ENCODE peak calls at places on chromosome 15, in five cellular contexts. One of them, this sample, is unnamed.

GRCh38 chr15:77892335-77892734 is 185.2 kb downstream of the TBC1D2B start:
- DNase-seq in osteoblast: peak; percentile 51
- DNase-seq in prostate gland: no peak
- DNase-seq in PC-9: no peak
- DNase-seq in upper lobe of right lung: no peak
- DNase-seq in this sample: peak; percentile 8

GRCh38 chr15:54850101-54850500 is 346.6 kb downstream of the RSL24D1 start:
- DNase-seq in osteoblast: no peak
- DNase-seq in prostate gland: no peak
- DNase-seq in PC-9: no peak
- DNase-seq in upper lobe of right lung: no peak
- DNase-seq in this sample: no peak

GRCh38 chr15:89171136-89172072 is 50.0 kb downstream of the RLBP1 start:
- DNase-seq in osteoblast: peak; percentile 84
- DNase-seq in prostate gland: no peak
- DNase-seq in PC-9: peak; percentile 52
- DNase-seq in upper lobe of right lung: no peak
- DNase-seq in this sample: no peak

GRCh38 chr15:36791849-36792618 is 212.6 kb downstream of the CDIN1 start:
- DNase-seq in osteoblast: no peak
- DNase-seq in prostate gland: no peak
- DNase-seq in PC-9: no peak
- DNase-seq in upper lobe of right lung: no peak
- DNase-seq in this sample: no peak

GRCh38 chr15:91946075-91946474 is 92.6 kb downstream of the SLCO3A1 start:
- DNase-seq in osteoblast: no peak
- DNase-seq in prostate gland: no peak
- DNase-seq in PC-9: peak; percentile 12
- DNase-seq in upper lobe of right lung: no peak
- DNase-seq in this sample: no peak

GRCh38 chr15:79418693-79419279 is 13.3 kb upstream of the MINAR1 start:
- DNase-seq in osteoblast: no peak
- DNase-seq in prostate gland: no peak
- DNase-seq in PC-9: no peak
- DNase-seq in upper lobe of right lung: no peak
- DNase-seq in this sample: no peak

GRCh38 chr15:82081904-82082810 is 36.3 kb upstream of the MEX3B start:
- DNase-seq in osteoblast: peak; percentile 94
- DNase-seq in prostate gland: no peak
- DNase-seq in PC-9: no peak
- DNase-seq in upper lobe of right lung: no peak
- DNase-seq in this sample: no peak

GRCh38 chr15:60128710-60129109 is 124.6 kb downstream of the FOXB1 start:
- DNase-seq in osteoblast: no peak
- DNase-seq in prostate gland: no peak
- DNase-seq in PC-9: no peak
- DNase-seq in upper lobe of right lung: no peak
- DNase-seq in this sample: no peak

GRCh38 chr15:40054746-40055575 is 16.0 kb upstream of the SRP14 start:
- DNase-seq in osteoblast: peak; percentile 91
- DNase-seq in prostate gland: no peak
- DNase-seq in PC-9: peak; percentile 94
- DNase-seq in upper lobe of right lung: no peak
- DNase-seq in this sample: peak; percentile 43

GRCh38 chr15:68504721-68505090 is 72.7 kb upstream of the ITGA11 start:
- DNase-seq in osteoblast: peak; percentile 19
- DNase-seq in prostate gland: no peak
- DNase-seq in PC-9: no peak
- DNase-seq in upper lobe of right lung: no peak
- DNase-seq in this sample: no peak

GRCh38 chr15:29054171-29055045 is 168.6 kb downstream of the APBA2 start:
- DNase-seq in osteoblast: no peak
- DNase-seq in prostate gland: no peak
- DNase-seq in PC-9: no peak
- DNase-seq in upper lobe of right lung: peak; percentile 59
- DNase-seq in this sample: no peak

GRCh38 chr15:52558196-52558595 is 10.6 kb downstream of the ARPP19 start:
- DNase-seq in osteoblast: no peak
- DNase-seq in prostate gland: no peak
- DNase-seq in PC-9: no peak
- DNase-seq in upper lobe of right lung: no peak
- DNase-seq in this sample: no peak

GRCh38 chr15:91974321-91974720 is 120.8 kb downstream of the SLCO3A1 start:
- DNase-seq in osteoblast: no peak
- DNase-seq in prostate gland: no peak
- DNase-seq in PC-9: peak; percentile 71
- DNase-seq in upper lobe of right lung: no peak
- DNase-seq in this sample: no peak

GRCh38 chr15:36912311-36912712 is 188.0 kb downstream of the MEIS2 start:
- DNase-seq in osteoblast: peak; percentile 61
- DNase-seq in prostate gland: no peak
- DNase-seq in PC-9: no peak
- DNase-seq in upper lobe of right lung: no peak
- DNase-seq in this sample: no peak

GRCh38 chr15:76994971-76995945 is at the start of gene PSTPIP1:
- DNase-seq in osteoblast: peak; percentile 71
- DNase-seq in prostate gland: no peak
- DNase-seq in PC-9: no peak
- DNase-seq in upper lobe of right lung: peak; percentile 72
- DNase-seq in this sample: peak; percentile 85

GRCh38 chr15:63352808-63353207 is 28.8 kb downstream of the CA12 start:
- DNase-seq in osteoblast: no peak
- DNase-seq in prostate gland: no peak
- DNase-seq in PC-9: no peak
- DNase-seq in upper lobe of right lung: no peak
- DNase-seq in this sample: no peak

GRCh38 chr15:59434481-59434880 is 3.5 kb upstream of the FAM81A start:
- DNase-seq in osteoblast: peak; percentile 67
- DNase-seq in prostate gland: no peak
- DNase-seq in PC-9: no peak
- DNase-seq in upper lobe of right lung: no peak
- DNase-seq in this sample: no peak

GRCh38 chr15:63340353-63340752 is 41.3 kb downstream of the CA12 start:
- DNase-seq in osteoblast: no peak
- DNase-seq in prostate gland: no peak
- DNase-seq in PC-9: no peak
- DNase-seq in upper lobe of right lung: no peak
- DNase-seq in this sample: no peak

GRCh38 chr15:85333132-85333831 is 47.1 kb upstream of the AKAP13 start:
- DNase-seq in osteoblast: peak; percentile 92
- DNase-seq in prostate gland: no peak
- DNase-seq in PC-9: no peak
- DNase-seq in upper lobe of right lung: no peak
- DNase-seq in this sample: no peak

GRCh38 chr15:85329561-85330421 is 50.6 kb upstream of the AKAP13 start:
- DNase-seq in osteoblast: peak; percentile 63
- DNase-seq in prostate gland: no peak
- DNase-seq in PC-9: no peak
- DNase-seq in upper lobe of right lung: no peak
- DNase-seq in this sample: peak; percentile 68

GRCh38 chr15:85331666-85332261 is 48.6 kb upstream of the AKAP13 start:
- DNase-seq in osteoblast: no peak
- DNase-seq in prostate gland: no peak
- DNase-seq in PC-9: no peak
- DNase-seq in upper lobe of right lung: no peak
- DNase-seq in this sample: no peak

GRCh38 chr15:85334241-85334640 is 46.2 kb upstream of the AKAP13 start:
- DNase-seq in osteoblast: no peak
- DNase-seq in prostate gland: no peak
- DNase-seq in PC-9: no peak
- DNase-seq in upper lobe of right lung: no peak
- DNase-seq in this sample: no peak

GRCh38 chr15:85330941-85331588 is 49.3 kb upstream of the AKAP13 start:
- DNase-seq in osteoblast: peak; percentile 73
- DNase-seq in prostate gland: peak; percentile 92
- DNase-seq in PC-9: peak; percentile 78
- DNase-seq in upper lobe of right lung: peak; percentile 95
- DNase-seq in this sample: peak; percentile 89
- H3K4me3 ChIP-seq in osteoblast: no peak overlapping the region
- H3K4me3 ChIP-seq in prostate gland: no peak overlapping the region
- H3K4me3 ChIP-seq in PC-9: no peak overlapping the region
- H3K4me3 ChIP-seq in upper lobe of right lung: peak overlapping the region; percentile 20
- H3K4me3 ChIP-seq in this sample: no peak overlapping the region

GRCh38 chr15:67104453-67104852 is 39.1 kb downstream of the SMAD3 start:
- DNase-seq in osteoblast: no peak
- DNase-seq in prostate gland: no peak
- DNase-seq in PC-9: no peak
- DNase-seq in upper lobe of right lung: no peak
- DNase-seq in this sample: no peak
- H3K4me1 ChIP-seq in osteoblast: peaks cover 88% of the 10 kb centered on the region
- H3K4me1 ChIP-seq in prostate gland: peaks cover 21% of the 10 kb centered on the region
- H3K4me1 ChIP-seq in PC-9: peaks cover 66% of the 10 kb centered on the region
- H3K4me1 ChIP-seq in upper lobe of right lung: peaks cover 78% of the 10 kb centered on the region
- H3K4me1 ChIP-seq in this sample: peaks cover 50% of the 10 kb centered on the region

DNA sequence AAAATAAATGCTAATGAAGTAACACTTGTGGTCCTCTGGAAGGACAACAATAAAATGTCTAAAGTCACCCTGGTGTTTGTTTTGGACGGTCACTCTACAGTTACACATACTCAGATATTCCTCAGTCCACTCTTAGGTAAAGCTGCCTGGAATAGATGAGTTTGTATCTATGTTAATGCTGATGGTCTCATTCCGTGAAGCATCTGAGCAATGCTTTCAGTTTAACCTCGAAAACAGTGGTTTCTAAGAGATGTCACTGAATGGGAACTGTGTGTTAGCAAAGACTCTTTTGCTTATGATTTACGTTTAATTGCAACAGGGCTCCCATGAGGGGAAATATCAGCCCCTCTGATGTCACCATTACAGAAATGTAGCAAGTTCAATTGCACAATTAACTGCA is 49.1 kb downstream of the FBN1 start:
- DNase-seq in osteoblast: no peak
- DNase-seq in prostate gland: no peak
- DNase-seq in PC-9: no peak
- DNase-seq in upper lobe of right lung: no peak
- DNase-seq in this sample: no peak
- H3K4me3 ChIP-seq in osteoblast: no peak overlapping the region
- H3K4me3 ChIP-seq in prostate gland: no peak overlapping the region
- H3K4me3 ChIP-seq in PC-9: no peak overlapping the region
- H3K4me3 ChIP-seq in upper lobe of right lung: no peak overlapping the region
- H3K4me3 ChIP-seq in this sample: no peak overlapping the region

GRCh38 chr15:74011610-74012009 is 17.1 kb downstream of the PML start:
- DNase-seq in osteoblast: no peak
- DNase-seq in prostate gland: peak; percentile 69
- DNase-seq in PC-9: no peak
- DNase-seq in upper lobe of right lung: no peak
- DNase-seq in this sample: peak; percentile 81

GRCh38 chr15:74008901-74009300 is 14.4 kb downstream of the PML start:
- DNase-seq in osteoblast: no peak
- DNase-seq in prostate gland: no peak
- DNase-seq in PC-9: no peak
- DNase-seq in upper lobe of right lung: no peak
- DNase-seq in this sample: no peak

GRCh38 chr15:74013374-74013893 is 18.9 kb downstream of the PML start:
- DNase-seq in osteoblast: no peak
- DNase-seq in prostate gland: no peak
- DNase-seq in PC-9: no peak
- DNase-seq in upper lobe of right lung: no peak
- DNase-seq in this sample: no peak

GRCh38 chr15:74007820-74008371 is 13.4 kb downstream of the PML start:
- DNase-seq in osteoblast: no peak
- DNase-seq in prostate gland: no peak
- DNase-seq in PC-9: no peak
- DNase-seq in upper lobe of right lung: no peak
- DNase-seq in this sample: no peak

GRCh38 chr15:74010929-74011540 is 16.5 kb downstream of the PML start:
- DNase-seq in osteoblast: no peak
- DNase-seq in prostate gland: no peak
- DNase-seq in PC-9: no peak
- DNase-seq in upper lobe of right lung: no peak
- DNase-seq in this sample: no peak
- H3K4me1 ChIP-seq in osteoblast: peaks cover 15% of the 10 kb centered on the region
- H3K4me1 ChIP-seq in prostate gland: peaks cover 14% of the 10 kb centered on the region
- H3K4me1 ChIP-seq in PC-9: peaks cover 8% of the 10 kb centered on the region
- H3K4me1 ChIP-seq in upper lobe of right lung: peaks cover 54% of the 10 kb centered on the region
- H3K4me1 ChIP-seq in this sample: peaks cover 21% of the 10 kb centered on the region

GRCh38 chr15:101439285-101439919 is 50.1 kb downstream of the PCSK6 start:
- DNase-seq in osteoblast: peak; percentile 71
- DNase-seq in prostate gland: no peak
- DNase-seq in PC-9: no peak
- DNase-seq in upper lobe of right lung: no peak
- DNase-seq in this sample: peak; percentile 54
- H3K4me3 ChIP-seq in osteoblast: peak overlapping the region; percentile 44
- H3K4me3 ChIP-seq in prostate gland: no peak overlapping the region
- H3K4me3 ChIP-seq in PC-9: no peak overlapping the region
- H3K4me3 ChIP-seq in upper lobe of right lung: no peak overlapping the region
- H3K4me3 ChIP-seq in this sample: no peak overlapping the region

GRCh38 chr15:74530771-74531143 is 10.3 kb upstream of the ARID3B start:
- DNase-seq in osteoblast: no peak
- DNase-seq in prostate gland: no peak
- DNase-seq in PC-9: no peak
- DNase-seq in upper lobe of right lung: no peak
- DNase-seq in this sample: no peak

GRCh38 chr15:74528876-74529275 is 12.1 kb upstream of the ARID3B start:
- DNase-seq in osteoblast: no peak
- DNase-seq in prostate gland: no peak
- DNase-seq in PC-9: no peak
- DNase-seq in upper lobe of right lung: no peak
- DNase-seq in this sample: no peak

GRCh38 chr15:74529911-74530310 is 11.1 kb upstream of the ARID3B start:
- DNase-seq in osteoblast: no peak
- DNase-seq in prostate gland: no peak
- DNase-seq in PC-9: no peak
- DNase-seq in upper lobe of right lung: no peak
- DNase-seq in this sample: no peak

GRCh38 chr15:74535388-74536084 is 5.5 kb upstream of the ARID3B start:
- DNase-seq in osteoblast: no peak
- DNase-seq in prostate gland: no peak
- DNase-seq in PC-9: no peak
- DNase-seq in upper lobe of right lung: no peak
- DNase-seq in this sample: no peak

DNA sequence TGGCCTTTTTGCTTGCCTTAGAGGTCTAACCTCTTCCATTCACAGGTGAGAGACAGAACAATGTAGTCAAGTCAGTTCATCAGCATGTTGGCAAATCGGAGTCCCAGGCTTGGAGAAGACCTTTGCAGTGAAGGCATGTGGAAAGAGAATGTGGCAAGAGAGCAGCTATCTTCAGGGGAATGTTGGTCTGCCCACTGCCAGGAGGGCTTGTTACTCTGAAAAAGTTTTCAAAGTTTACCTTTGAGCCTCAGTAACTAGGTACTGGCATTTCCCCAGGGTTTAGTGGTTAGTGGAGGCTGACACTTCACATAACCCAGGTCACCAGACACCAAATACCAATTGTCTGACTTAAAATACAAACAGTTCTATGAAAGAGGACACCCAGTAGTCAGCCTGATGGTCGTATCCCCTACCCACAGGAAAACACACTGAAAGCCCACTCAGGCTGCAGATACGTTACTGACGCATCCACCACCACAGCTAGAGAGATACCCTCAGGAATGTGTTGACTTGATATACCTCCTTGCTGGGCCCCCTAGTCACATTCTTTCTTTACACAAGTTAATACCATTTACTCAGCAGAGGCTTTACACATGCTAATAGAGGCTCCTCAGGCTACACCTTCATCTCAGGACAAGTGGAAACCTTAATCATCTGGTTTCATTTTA is 9.7 kb upstream of the ARID3B start:
- DNase-seq in osteoblast: peak; percentile 90
- DNase-seq in prostate gland: no peak
- DNase-seq in PC-9: peak; percentile 77
- DNase-seq in upper lobe of right lung: no peak
- DNase-seq in this sample: no peak
- H3K4me1 ChIP-seq in osteoblast: peaks cover 39% of the 10 kb centered on the region
- H3K4me1 ChIP-seq in prostate gland: no peaks in the 10 kb centered on the region
- H3K4me1 ChIP-seq in PC-9: peaks cover 36% of the 10 kb centered on the region
- H3K4me1 ChIP-seq in upper lobe of right lung: no peaks in the 10 kb centered on the region
- H3K4me1 ChIP-seq in this sample: no peaks in the 10 kb centered on the region

GRCh38 chr15:83108266-83109219 is 1.1 kb downstream of the TM6SF1 start:
- DNase-seq in osteoblast: no peak
- DNase-seq in prostate gland: no peak
- DNase-seq in PC-9: no peak
- DNase-seq in upper lobe of right lung: peak; percentile 84
- DNase-seq in this sample: peak; percentile 83
- H3K4me3 ChIP-seq in osteoblast: no peak overlapping the region
- H3K4me3 ChIP-seq in prostate gland: no peak overlapping the region
- H3K4me3 ChIP-seq in PC-9: no peak overlapping the region
- H3K4me3 ChIP-seq in upper lobe of right lung: peak overlapping the region; percentile 67
- H3K4me3 ChIP-seq in this sample: peak overlapping the region; percentile 59